ENCODE peak calls at places on chromosome 13, in seven cellular contexts. M, I, Y, P, L, N and H are unnamed samples. For H3K27me3 and H3K4me1, the result is how much of the 10 kb centered on the place peaks cover.

GRCh38 chr13:76425930-76426329 is 460.3 kb downstream of the KCTD12 start:
- DNase-seq in M (no peak), I (no peak), Y (no peak), P (no peak), L (no peak), N (no peak), H (no peak)

GRCh38 chr13:36553501-36553900 is 120.3 kb upstream of the SERTM1 start:
- DNase-seq in M (no peak), I (no peak), Y (no peak), P (no peak), L (no peak), N (no peak), H (no peak)

GRCh38 chr13:27101847-27102246 is 69.8 kb downstream of the USP12 start:
- DNase-seq in M (no peak), I (no peak), Y (no peak), P (no peak), L (no peak), N (no peak), H (no peak)

GRCh38 chr13:26964278-26965057 is 203.9 kb upstream of the GPR12 start:
- DNase-seq in M (no peak), I (no peak), Y (peak), P (no peak), L (no peak), N (no peak), H (no peak)

GRCh38 chr13:49319555-49320350 is 72.0 kb downstream of the CDADC1 start:
- DNase-seq in M (no peak), I (no peak), Y (no peak), P (no peak), L (no peak), N (no peak), H (no peak)

GRCh38 chr13:39483326-39483725 is 119.7 kb downstream of the LHFPL6 start:
- DNase-seq in M (no peak), I (no peak), Y (no peak), P (no peak), L (no peak), N (no peak), H (no peak)

GRCh38 chr13:85970727-85971126 is 171.5 kb upstream of the SLITRK6 start:
- DNase-seq in M (no peak), I (no peak), Y (no peak), P (no peak), L (no peak), N (no peak), H (no peak)

GRCh38 chr13:79392882-79393563 is 13.0 kb downstream of the RBM26 start:
- DNase-seq in M (no peak), I (no peak), Y (no peak), P (no peak), L (no peak), N (no peak), H (no peak)

GRCh38 chr13:30142502-30143211 is 164.7 kb downstream of the KATNAL1 start:
- DNase-seq in M (peak), I (peak), Y (peak), P (no peak), L (no peak), N (no peak), H (peak)

GRCh38 chr13:93708323-93709075 is 481.9 kb downstream of the GPC6 start:
- DNase-seq in M (no peak), I (no peak), Y (no peak), P (no peak), L (no peak), N (no peak), H (no peak)

GRCh38 chr13:87677334-87678234 is 6.4 kb downstream of the SLITRK5 start:
- DNase-seq in M (no peak), I (peak), Y (peak), P (no peak), L (no peak), N (no peak), H (no peak)

GRCh38 chr13:87678353-87678752 is 7.2 kb downstream of the SLITRK5 start:
- DNase-seq in M (no peak), I (no peak), Y (no peak), P (no peak), L (no peak), N (no peak), H (no peak)

GRCh38 chr13:87676254-87677042 is 5.3 kb downstream of the SLITRK5 start:
- DNase-seq in M (no peak), I (no peak), Y (no peak), P (no peak), L (no peak), N (no peak), H (no peak)

GRCh38 chr13:87675851-87676250 is 4.7 kb downstream of the SLITRK5 start:
- DNase-seq in M (no peak), I (no peak), Y (no peak), P (no peak), L (no peak), N (no peak), H (no peak)

DNA sequence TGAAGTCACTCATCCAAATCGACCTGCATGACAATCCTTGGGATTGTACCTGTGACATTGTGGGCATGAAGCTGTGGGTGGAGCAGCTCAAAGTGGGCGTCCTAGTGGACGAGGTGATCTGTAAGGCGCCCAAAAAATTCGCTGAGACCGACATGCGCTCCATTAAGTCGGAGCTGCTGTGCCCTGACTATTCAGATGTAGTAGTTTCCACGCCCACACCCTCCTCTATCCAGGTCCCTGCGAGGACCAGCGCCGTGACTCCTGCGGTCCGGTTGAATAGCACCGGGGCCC is 5.8 kb downstream of the SLITRK5 start:
- DNase-seq in M (no peak), I (no peak), Y (no peak), P (no peak), L (no peak), N (no peak), H (no peak)
- H3K27me3 ChIP-seq in M (under half), I (half or more), Y (under half), P (half or more), L (under half), N (under half), H (half or more)

DNA sequence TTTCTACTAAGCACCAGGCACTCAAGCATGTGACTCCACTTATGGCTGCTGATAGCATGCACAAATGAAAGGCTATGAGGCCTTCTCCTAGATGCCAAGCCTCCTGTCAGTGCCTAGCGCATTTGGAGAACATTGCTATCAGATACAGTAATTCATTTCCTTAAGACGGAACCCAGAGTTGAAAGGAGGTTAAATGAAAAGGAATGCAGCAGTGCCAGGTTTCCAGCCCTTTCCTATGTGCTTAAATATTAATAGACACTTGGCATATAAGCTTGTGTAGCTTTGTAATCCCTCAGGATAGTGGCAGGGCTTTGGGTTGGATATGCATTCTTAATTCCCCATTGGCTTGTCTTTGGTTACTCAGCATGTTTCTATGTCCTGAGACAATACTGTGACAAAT is 140.1 kb upstream of the FRY start:
- DNase-seq in M (no peak), I (no peak), Y (peak), P (peak), L (no peak), N (no peak), H (no peak)
- H3K4me1 ChIP-seq in M (under half), I (under half), Y (under half), P (under half), L (under half), N (under half), H (under half)

GRCh38 chr13:32009362-32009761 is 22.2 kb upstream of the FRY start:
- DNase-seq in M (no peak), I (no peak), Y (no peak), P (no peak), L (no peak), N (no peak), H (no peak)

GRCh38 chr13:32011971-32012370 is 19.6 kb upstream of the FRY start:
- DNase-seq in M (no peak), I (no peak), Y (no peak), P (no peak), L (no peak), N (no peak), H (no peak)

GRCh38 chr13:32007494-32007893 is 24.1 kb upstream of the FRY start:
- DNase-seq in M (no peak), I (no peak), Y (no peak), P (no peak), L (no peak), N (no peak), H (no peak)

GRCh38 chr13:32010137-32010536 is 21.4 kb upstream of the FRY start:
- DNase-seq in M (no peak), I (no peak), Y (no peak), P (no peak), L (no peak), N (no peak), H (no peak)

DNA sequence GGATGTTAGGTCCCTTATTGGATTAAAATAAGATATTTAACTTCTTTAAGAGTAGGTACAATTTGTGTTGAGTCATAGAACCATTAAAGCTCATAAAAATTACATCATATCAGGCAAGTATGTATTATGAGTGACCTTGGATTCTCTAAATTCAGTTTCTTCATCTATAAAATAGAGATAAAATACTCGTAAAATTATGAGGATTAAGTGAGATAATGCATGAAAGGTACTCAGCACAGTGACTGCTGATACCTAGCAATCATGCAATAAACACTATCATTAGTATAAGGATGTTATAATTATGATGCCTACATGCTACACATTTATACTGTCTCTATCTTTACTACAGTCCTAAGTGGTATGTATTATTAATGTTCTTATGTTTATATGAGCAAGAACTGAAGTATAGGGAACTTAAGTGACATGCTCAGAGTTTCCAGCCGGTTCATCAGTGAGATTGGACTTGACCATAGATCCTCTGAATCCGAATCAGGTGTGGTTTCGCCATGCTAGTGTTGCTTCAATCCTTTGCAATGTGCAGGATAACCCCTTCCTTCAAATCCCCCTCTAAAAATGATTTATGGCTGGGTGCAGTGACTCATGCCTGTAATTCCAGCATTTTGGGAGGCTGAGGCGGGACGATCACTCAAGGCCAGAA is 22.9 kb upstream of the FRY start:
- DNase-seq in M (no peak), I (no peak), Y (no peak), P (no peak), L (no peak), N (no peak), H (no peak)
- TF ChIP-seq POLR2A in M (no peak), I (no peak), Y (no peak), P (no peak), L (no peak), N (no peak), H (no peak)

GRCh38 chr13:111228262-111229144 is 91.9 kb upstream of the TEX29 start:
- DNase-seq in M (no peak), I (no peak), Y (peak), P (no peak), L (no peak), N (no peak), H (no peak)

GRCh38 chr13:111227405-111227804 is 93.0 kb upstream of the TEX29 start:
- DNase-seq in M (no peak), I (no peak), Y (no peak), P (no peak), L (no peak), N (no peak), H (no peak)

GRCh38 chr13:111230385-111230930 is 90.0 kb upstream of the TEX29 start:
- DNase-seq in M (no peak), I (no peak), Y (no peak), P (no peak), L (no peak), N (no peak), H (no peak)

GRCh38 chr13:111232191-111232590 is 88.3 kb upstream of the TEX29 start:
- DNase-seq in M (no peak), I (no peak), Y (no peak), P (no peak), L (no peak), N (no peak), H (no peak)

GRCh38 chr13:111233080-111233479 is 87.4 kb upstream of the TEX29 start:
- DNase-seq in M (no peak), I (no peak), Y (no peak), P (no peak), L (no peak), N (no peak), H (no peak)
- H3K27me3 ChIP-seq in M (under half), I (under half), Y (under half), P (under half), L (under half), N (under half), H (under half)

GRCh38 chr13:21015284-21015683 is 46.1 kb downstream of the LATS2 start:
- DNase-seq in M (no peak), I (no peak), Y (no peak), P (no peak), L (no peak), N (no peak), H (no peak)

GRCh38 chr13:21018220-21018619 is 43.2 kb downstream of the LATS2 start:
- DNase-seq in M (no peak), I (no peak), Y (no peak), P (no peak), L (no peak), N (no peak), H (no peak)

GRCh38 chr13:21014666-21015170 is 46.7 kb downstream of the LATS2 start:
- DNase-seq in M (peak), I (no peak), Y (peak), P (no peak), L (no peak), N (peak), H (peak)

GRCh38 chr13:21014139-21014665 is 47.2 kb downstream of the LATS2 start:
- DNase-seq in M (no peak), I (no peak), Y (no peak), P (no peak), L (no peak), N (no peak), H (no peak)

GRCh38 chr13:21016487-21016886 is 44.9 kb downstream of the LATS2 start:
- DNase-seq in M (no peak), I (no peak), Y (no peak), P (no peak), L (no peak), N (no peak), H (no peak)
- H3K4me1 ChIP-seq in M (half or more), I (under half), Y (under half), P (half or more), L (under half), N (half or more), H (half or more)

GRCh38 chr13:110407021-110407420 is 99.9 kb downstream of the COL4A2 start:
- DNase-seq in M (no peak), I (no peak), Y (no peak), P (no peak), L (no peak), N (no peak), H (no peak)
- TF ChIP-seq POLR2A in M (no peak), I (no peak), Y (no peak), P (no peak), L (no peak), N (no peak), H (no peak)

DNA sequence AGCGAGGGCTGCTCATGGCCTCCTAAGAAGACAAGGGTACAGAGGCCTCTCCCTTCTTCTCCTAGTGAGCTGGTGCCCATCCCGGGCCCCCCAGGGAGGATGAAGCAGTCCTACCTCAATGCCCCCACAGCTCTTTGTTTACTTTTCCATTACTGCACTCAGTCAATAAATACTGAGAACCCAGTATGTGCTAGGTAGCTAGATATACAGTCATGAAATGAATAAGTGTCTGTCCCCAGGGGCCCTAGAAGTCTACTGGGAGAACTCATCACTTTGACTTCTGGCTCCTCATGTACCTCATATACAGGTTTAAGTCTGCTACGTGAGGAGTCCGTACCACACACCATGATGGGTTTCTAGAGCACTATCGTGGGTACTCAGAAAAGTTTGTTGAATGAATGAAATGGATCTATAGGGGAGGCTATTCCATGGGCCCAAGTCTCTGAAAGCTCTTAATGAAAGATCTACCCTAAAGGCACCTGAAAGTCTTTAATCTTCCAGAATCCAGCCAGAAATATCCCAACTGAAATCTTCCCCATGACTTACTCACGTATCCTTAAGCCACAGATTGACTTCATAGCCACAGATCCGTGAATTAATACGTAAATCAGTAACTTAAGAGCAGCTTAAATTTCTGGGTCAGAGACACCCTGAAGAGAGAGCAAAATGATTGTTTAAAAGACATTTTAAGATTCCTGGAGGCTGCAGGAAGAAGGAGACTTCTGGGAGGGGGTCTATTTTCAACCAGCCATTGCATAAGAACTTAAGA is 51.6 kb upstream of the POMP start:
- DNase-seq in M (no peak), I (no peak), Y (no peak), P (no peak), L (no peak), N (no peak), H (no peak)
- H3K27me3 ChIP-seq in M (under half), I (under half), Y (under half), P (under half), L (under half), N (under half), H (under half)

DNA sequence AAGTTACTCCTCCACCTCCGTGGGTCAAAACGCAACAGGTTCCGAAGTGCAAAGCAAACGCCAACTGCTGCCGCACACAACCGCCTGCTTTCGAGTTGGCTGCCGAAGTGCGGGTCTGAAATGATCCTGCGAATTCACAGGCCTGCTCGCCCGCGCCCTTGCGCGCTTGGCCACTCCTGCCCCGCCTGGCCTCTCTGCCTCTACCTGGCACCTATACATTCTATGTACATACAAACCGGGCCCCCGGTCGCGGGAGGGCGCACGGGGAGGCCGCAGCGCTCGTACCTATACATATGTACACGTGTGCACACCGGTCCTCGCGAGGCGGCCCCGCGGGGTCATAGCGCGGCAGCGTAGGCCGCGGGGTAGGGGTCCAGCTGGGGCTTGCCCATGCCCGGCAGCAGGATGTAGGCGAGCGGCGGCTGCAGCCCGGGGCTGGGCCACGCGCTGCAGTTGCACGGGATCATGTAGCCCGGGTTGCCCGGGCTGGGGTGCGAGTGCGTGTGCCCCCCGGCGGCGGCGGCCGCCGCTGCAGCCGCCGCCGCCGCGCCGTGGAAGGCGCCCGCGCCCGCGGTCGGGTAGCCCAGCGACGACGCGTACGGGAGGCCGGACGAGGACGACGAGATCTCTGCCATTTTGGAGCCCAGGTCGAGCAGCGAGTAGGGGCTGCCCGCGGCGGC is 1.3 kb downstream of the SOX21 start:
- DNase-seq in M (no peak), I (no peak), Y (no peak), P (no peak), L (no peak), N (no peak), H (no peak)
- H3K4me1 ChIP-seq in M (under half), I (under half), Y (under half), P (under half), L (under half), N (under half), H (under half)